ENCODE peak calls at places on chromosomes 11 and 22, in seven cellular contexts. T is MV-4-11; D is fibroblast of the aortic adventitia; Z is NCI-H1105 treated with DMSO at 0.1 percent for 48 hours; F is activated naive CD4-positive, alpha-beta T cell; A is stimulated activated naive CD4-positive, alpha-beta T cell; I is HTR-8/SVneo. N is an unnamed sample.

GRCh38 chr11:114987171-114987760 is 308.9 kb downstream of the NXPE2 start:
- DNase-seq in A (no peak), I (no peak), Z (no peak), F (no peak), T (no peak), D (no peak), N (no peak)

GRCh38 chr11:12815931-12816494 is 141.8 kb downstream of the TEAD1 start:
- DNase-seq in I (no peak), D (no peak), T (no peak), F (no peak), Z (no peak), A (no peak), N (no peak)

GRCh38 chr22:45164217-45165123 is 745 bp downstream of the NUP50 start:
- DNase-seq in T (no peak), I (no peak), F (peak; percentile 8), D (peak; percentile 23), A (no peak), Z (no peak), N (no peak)

GRCh38 chr11:70528794-70529580 is 130.7 kb downstream of the CTTN start:
- DNase-seq in Z (no peak), I (no peak), T (no peak), D (no peak), F (no peak), A (no peak), N (no peak)

GRCh38 chr11:121575250-121575962 is 122.6 kb upstream of the SORL1-AS1 start:
- DNase-seq in I (no peak), D (no peak), A (no peak), F (no peak), Z (no peak), T (peak; percentile 99), N (peak; percentile 54)

GRCh38 chr11:130999992-131000770 is 83.9 kb upstream of the SNX19 start:
- DNase-seq in T (no peak), Z (no peak), D (peak; percentile 97), I (peak; percentile 26), A (no peak), F (no peak), N (no peak)

GRCh38 chr11:1196516-1197391 is 26.1 kb upstream of the MUC5B start:
- DNase-seq in T (no peak), Z (no peak), D (no peak), F (no peak), I (no peak), A (no peak), N (no peak)

GRCh38 chr11:115455606-115456005 is 48.6 kb downstream of the CADM1 start:
- DNase-seq in A (no peak), F (no peak), Z (no peak), I (no peak), T (no peak), D (no peak), N (no peak)

N was measured in testis.